ENCODE peak calls at places on chromosomes 1 and 21, in eight cellular contexts. Q is body of pancreas; S is activated CD4-positive, alpha-beta T cell treated with anti-CD3 and anti-CD28 coated beads, Interleukin-2, amount 50 U/mL, for 1 hour; U is GM13977; P is LoVo; H is D341Med; W is NCI-H460; B is activated T-cell treated with anti-CD3 and anti-CD28 coated beads for 1 hour. E is an unnamed sample.

GRCh38 chr1:160400646-160401486 is 502 bp downstream of the VANGL2 start:
- DNase-seq in B (no peak), U (peak), P (no peak), Q (no peak), W (no peak), S (no peak), H (peak), E (peak)

GRCh38 chr1:52702886-52703787 is 5.0 kb upstream of the COA7 start:
- DNase-seq in Q (peak), H (peak), B (peak), U (peak), S (peak), P (peak), W (peak), E (peak)

GRCh38 chr1:152533327-152533938 is 19.2 kb downstream of the CRCT1 start:
- DNase-seq in P (peak), W (peak), S (no peak), H (no peak), Q (peak), U (no peak), B (no peak), E (no peak)

GRCh38 chr1:229480500-229480899 is 27.6 kb downstream of the NUP133 start:
- DNase-seq in S (no peak), P (no peak), W (no peak), Q (no peak), U (no peak), B (no peak), H (no peak), E (no peak)

GRCh38 chr21:42160111-42160949 is 58.6 kb upstream of the ABCG1 start:
- DNase-seq in W (no peak), P (no peak), B (no peak), Q (no peak), H (peak), U (peak), S (no peak), E (no peak)

GRCh38 chr1:110258734-110259133 is 48.6 kb downstream of the KCNC4 start:
- DNase-seq in H (no peak), Q (no peak), B (no peak), U (no peak), W (no peak), P (no peak), S (no peak), E (no peak)

GRCh38 chr1:11919621-11920020 is 6.6 kb downstream of the KIAA2013 start:
- DNase-seq in Q (no peak), W (no peak), U (no peak), H (no peak), B (no peak), S (no peak), P (no peak), E (no peak)

GRCh38 chr1:235067396-235068154 is 61.1 kb downstream of the TOMM20 start:
- DNase-seq in B (no peak), H (no peak), Q (peak), U (no peak), W (peak), S (no peak), P (peak), E (peak)

GRCh38 chr1:46001087-46001785 is 131.2 kb downstream of the PIK3R3 start:
- DNase-seq in S (no peak), H (no peak), U (no peak), P (no peak), Q (no peak), W (no peak), B (no peak), E (no peak)

GRCh38 chr1:47569681-47570470 is 132.0 kb downstream of the FOXD2 start:
- DNase-seq in Q (peak), U (no peak), P (peak), S (no peak), W (peak), B (no peak), H (no peak), E (peak)

E was measured in thyroid gland.